ENCODE peak calls at places on chromosomes 11 and 22, in nine cellular contexts. O is prostate gland; F is HFFc6; T is tibial nerve; U is activated CD8-positive, alpha-beta T cell treated with anti-CD3 and anti-CD28 coated beads for 36 hours; L is AG04450; Y is cardiac muscle cell; P is GM12865; B is body of pancreas. J is an unnamed sample.

GRCh38 chr22:45343143-45343542 is 33.4 kb downstream of the FAM118A start:
- DNase-seq in O (no peak), F (no peak), T (no peak), U (no peak), L (no peak), Y (no peak), P (no peak), B (no peak), J (no peak)

GRCh38 chr11:8338138-8338537 is 74.5 kb upstream of the LMO1 start:
- DNase-seq in O (peak), F (peak), T (no peak), U (peak), L (no peak), Y (peak), P (peak), B (peak), J (peak)

GRCh38 chr22:40420341-40421081 is 50.1 kb downstream of the SGSM3 start:
- DNase-seq in O (no peak), F (no peak), T (no peak), U (no peak), L (no peak), Y (no peak), P (no peak), B (no peak), J (no peak)

GRCh38 chr11:134489728-134490127 is 77.7 kb upstream of the B3GAT1 start:
- DNase-seq in O (no peak), F (no peak), T (no peak), U (no peak), L (no peak), Y (no peak), P (no peak), B (no peak), J (no peak)

GRCh38 chr11:58658553-58659080 is 36.2 kb downstream of the CNTF start:
- DNase-seq in O (no peak), F (no peak), T (no peak), U (no peak), L (no peak), Y (no peak), P (no peak), B (no peak), J (no peak)

GRCh38 chr11:693415-693831 is 1.6 kb downstream of the DEAF1 start:
- DNase-seq in O (no peak), F (no peak), T (no peak), U (no peak), L (no peak), Y (no peak), P (no peak), B (no peak), J (no peak)

GRCh38 chr22:37233751-37234631 is 10.1 kb downstream of the RAC2 start:
- DNase-seq in O (no peak), F (no peak), T (no peak), U (peak), L (no peak), Y (no peak), P (no peak), B (no peak), J (no peak)

GRCh38 chr11:34473603-34474169 is 35.0 kb downstream of the CAT start:
- DNase-seq in O (no peak), F (no peak), T (no peak), U (no peak), L (no peak), Y (no peak), P (no peak), B (no peak), J (no peak)

GRCh38 chr11:110296226-110297081 is at the start of gene RDX:
- DNase-seq in O (peak), F (peak), T (peak), U (peak), L (peak), Y (peak), P (peak), B (peak), J (peak)

GRCh38 chr11:71204748-71205664 is 47.4 kb downstream of the SHANK2 start:
- DNase-seq in O (no peak), F (no peak), T (no peak), U (no peak), L (no peak), Y (no peak), P (no peak), B (no peak), J (no peak)

GRCh38 chr11:116731821-116732739 is 40.7 kb downstream of the BUD13 start:
- DNase-seq in O (no peak), F (no peak), T (no peak), U (no peak), L (no peak), Y (peak), P (no peak), B (no peak), J (no peak)

GRCh38 chr11:130213143-130213978 is 53.8 kb downstream of the ST14 start:
- DNase-seq in O (peak), F (no peak), T (no peak), U (peak), L (no peak), Y (peak), P (peak), B (peak), J (peak)

GRCh38 chr11:79156031-79156430 is 284.8 kb downstream of the TENM4 start:
- DNase-seq in O (no peak), F (no peak), T (no peak), U (no peak), L (no peak), Y (no peak), P (no peak), B (no peak), J (no peak)

GRCh38 chr11:79159657-79160450 is 281.0 kb downstream of the TENM4 start:
- DNase-seq in O (no peak), F (no peak), T (no peak), U (no peak), L (no peak), Y (no peak), P (no peak), B (no peak), J (no peak)

GRCh38 chr11:79157738-79158137 is 283.1 kb downstream of the TENM4 start:
- DNase-seq in O (no peak), F (no peak), T (no peak), U (no peak), L (no peak), Y (no peak), P (no peak), B (no peak), J (no peak)

GRCh38 chr11:79165908-79166307 is 274.9 kb downstream of the TENM4 start:
- DNase-seq in O (no peak), F (no peak), T (no peak), U (no peak), L (no peak), Y (no peak), P (no peak), B (no peak), J (no peak)

DNA sequence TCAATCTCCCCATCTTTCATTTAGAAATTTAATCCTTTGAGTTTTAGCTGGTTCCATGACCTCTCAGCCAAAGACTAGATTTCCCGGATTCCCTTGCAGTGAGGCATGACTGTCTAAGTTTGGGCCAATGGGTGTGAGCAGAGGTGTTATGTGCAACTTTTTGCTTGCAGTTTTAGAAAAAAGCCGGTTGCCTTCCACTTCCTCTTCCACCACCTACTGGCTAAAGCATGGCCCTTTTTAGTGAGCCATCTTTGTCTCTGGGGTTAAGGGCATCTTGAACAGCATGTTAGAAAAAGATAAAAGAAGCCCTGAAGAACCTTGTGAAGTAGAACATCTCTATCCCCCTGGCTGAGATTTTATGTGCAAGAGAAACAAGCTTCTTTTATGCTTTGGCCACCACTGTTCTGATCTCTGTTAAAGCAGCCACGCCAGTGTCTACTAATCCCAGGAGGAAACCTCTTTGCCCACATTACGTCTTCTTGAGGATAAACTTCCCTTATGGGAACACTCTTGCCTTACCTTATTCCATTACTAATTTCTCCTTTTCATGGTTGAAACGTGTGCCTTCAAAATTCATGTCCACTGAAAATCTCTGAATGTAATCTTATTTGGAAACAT is 279.9 kb downstream of the TENM4 start:
- DNase-seq in O (peak), F (no peak), T (no peak), U (no peak), L (no peak), Y (peak), P (peak), B (no peak), J (no peak)
- TF ChIP-seq CTCF in O (peak), F (peak), T (no peak), U (no peak), L (no peak), Y (peak), P (peak), B (no peak), J (peak)

DNA sequence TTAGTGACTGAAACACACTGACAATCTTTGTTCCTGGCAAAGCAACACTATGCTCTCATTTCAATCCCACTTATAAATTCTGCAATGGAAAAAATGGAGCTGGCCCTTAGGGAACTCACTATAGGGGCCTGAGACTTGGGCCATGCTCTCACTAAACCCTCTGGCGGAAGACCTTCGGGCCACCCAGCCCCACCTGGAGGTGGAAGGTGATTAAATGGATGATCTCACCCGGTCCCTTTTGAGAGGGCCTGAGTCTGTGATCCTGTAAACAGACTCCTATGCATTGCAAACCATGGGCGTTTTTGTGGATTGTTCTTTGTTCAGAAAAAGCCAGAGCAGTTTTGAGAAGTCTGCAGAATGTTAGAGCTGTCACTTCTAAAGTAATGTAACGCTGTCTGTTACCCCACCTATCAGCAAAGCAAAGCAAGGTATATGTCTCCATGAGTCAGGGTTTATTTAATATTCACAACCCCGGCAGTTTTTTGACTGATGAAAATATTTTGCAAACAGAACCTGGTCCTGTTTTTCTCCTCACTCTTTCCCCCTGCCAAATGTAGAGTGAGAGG is 17.1 kb upstream of the CDON start:
- DNase-seq in O (no peak), F (no peak), T (no peak), U (no peak), L (no peak), Y (no peak), P (no peak), B (peak), J (no peak)
- TF ChIP-seq CTCF in O (no peak), F (no peak), T (no peak), U (no peak), L (no peak), Y (no peak), P (no peak), B (no peak), J (no peak)

GRCh38 chr11:61482513-61482912 is 26.0 kb upstream of the LRRC10B start:
- DNase-seq in O (no peak), F (peak), T (no peak), U (peak), L (no peak), Y (peak), P (peak), B (peak), J (no peak)
- TF ChIP-seq CTCF in O (no peak), F (peak), T (peak), U (peak), L (peak), Y (peak), P (peak), B (peak), J (peak)

GRCh38 chr11:112086422-112087191 is at the start of the genes SDHD and TIMM8B:
- DNase-seq in O (peak), F (peak), T (peak), U (peak), L (peak), Y (peak), P (peak), B (peak), J (peak)
- TF ChIP-seq CTCF in O (peak), F (peak), T (no peak), U (no peak), L (peak), Y (peak), P (peak), B (peak), J (no peak)